ENCODE peak calls at places on chromosomes 5 and 9, in nine cellular contexts. H is NCI-H2029; O is HT1080; N is NCI-H1092; W is DMS 273 treated with DMSO at 0.1 percent for 48 hours; J is spleen; I is A172; Q is effector memory CD4-positive, alpha-beta T cell; F is nucleus accumbens. R is an unnamed sample.

GRCh38 chr5:177023247-177023703 is 779 bp downstream of the ZNF346 start:
- DNase-seq in H (no peak), O (no peak), N (no peak), W (no peak), J (no peak), I (peak), Q (no peak), F (no peak), R (no peak)

GRCh38 chr9:17793713-17794622 is 215.1 kb downstream of the SH3GL2 start:
- DNase-seq in H (no peak), O (peak), N (no peak), W (no peak), J (no peak), I (peak), Q (no peak), F (no peak), R (no peak)

GRCh38 chr5:37921452-37921851 is 81.6 kb upstream of the GDNF start:
- DNase-seq in H (no peak), O (peak), N (no peak), W (no peak), J (no peak), I (no peak), Q (no peak), F (no peak), R (no peak)

GRCh38 chr9:131096490-131097258 is at the start of gene AIF1L:
- DNase-seq in H (peak), O (no peak), N (no peak), W (no peak), J (no peak), I (no peak), Q (no peak), F (no peak), R (no peak)

GRCh38 chr5:121640298-121640697 is 211.4 kb upstream of the FTMT start:
- DNase-seq in H (no peak), O (no peak), N (no peak), W (no peak), J (no peak), I (no peak), Q (no peak), F (no peak), R (no peak)

GRCh38 chr5:43192558-43193170 is 639 bp downstream of the NIM1K start:
- DNase-seq in H (no peak), O (no peak), N (no peak), W (no peak), J (peak), I (no peak), Q (no peak), F (peak), R (peak)

GRCh38 chr5:62689599-62690368 is 111.2 kb downstream of the LRRC70 start:
- DNase-seq in H (no peak), O (peak), N (no peak), W (no peak), J (no peak), I (peak), Q (no peak), F (no peak), R (no peak)

GRCh38 chr5:178336889-178337785 is 104.5 kb upstream of the PHYKPL start:
- DNase-seq in H (no peak), O (no peak), N (peak), W (no peak), J (peak), I (no peak), Q (no peak), F (no peak), R (no peak)

GRCh38 chr5:143302344-143302743 is 101.1 kb downstream of the NR3C1 start:
- DNase-seq in H (no peak), O (no peak), N (no peak), W (no peak), J (no peak), I (no peak), Q (no peak), F (no peak), R (no peak)

GRCh38 chr5:179874136-179874535 is 15.5 kb upstream of the MRNIP start:
- DNase-seq in H (no peak), O (no peak), N (no peak), W (no peak), J (no peak), I (no peak), Q (no peak), F (no peak), R (no peak)

GRCh38 chr5:80963521-80963895 is 3.3 kb downstream of the RASGRF2 start:
- DNase-seq in H (no peak), O (no peak), N (no peak), W (no peak), J (no peak), I (peak), Q (no peak), F (no peak), R (no peak)

GRCh38 chr9:135152608-135153337 is 65.3 kb downstream of the OLFM1 start:
- DNase-seq in H (no peak), O (peak), N (no peak), W (no peak), J (no peak), I (peak), Q (no peak), F (no peak), R (no peak)

GRCh38 chr5:10617103-10617502 is 53.2 kb downstream of the ANKRD33B start:
- DNase-seq in H (no peak), O (no peak), N (no peak), W (no peak), J (peak), I (no peak), Q (no peak), F (no peak), R (no peak)

GRCh38 chr5:131533844-131534243 is 101.2 kb downstream of the RAPGEF6 start:
- DNase-seq in H (no peak), O (no peak), N (no peak), W (peak), J (no peak), I (no peak), Q (no peak), F (no peak), R (no peak)

GRCh38 chr5:156879665-156880285 is 29.7 kb downstream of the PPP1R2B start:
- DNase-seq in H (peak), O (no peak), N (peak), W (peak), J (no peak), I (no peak), Q (no peak), F (no peak), R (no peak)

GRCh38 chr9:94974154-94974860 is 247.8 kb downstream of the AOPEP start:
- DNase-seq in H (no peak), O (no peak), N (no peak), W (no peak), J (no peak), I (no peak), Q (no peak), F (no peak), R (no peak)

GRCh38 chr5:181189962-181190710 is 14.9 kb downstream of the TRIM7 start:
- DNase-seq in H (no peak), O (no peak), N (no peak), W (no peak), J (peak), I (no peak), Q (no peak), F (no peak), R (no peak)

GRCh38 chr5:142821733-142822487 is 51.7 kb downstream of the ARHGAP26 start:
- DNase-seq in H (no peak), O (peak), N (no peak), W (no peak), J (no peak), I (peak), Q (no peak), F (no peak), R (no peak)

GRCh38 chr5:107563957-107564544 is 106.7 kb downstream of the EFNA5 start:
- DNase-seq in H (no peak), O (no peak), N (no peak), W (peak), J (no peak), I (no peak), Q (no peak), F (no peak), R (no peak)

GRCh38 chr5:43616535-43616934 is 13.6 kb downstream of the NNT start:
- DNase-seq in H (no peak), O (no peak), N (no peak), W (no peak), J (no peak), I (no peak), Q (no peak), F (no peak), R (no peak)

GRCh38 chr9:115691097-115691496 is 462.5 kb upstream of the PAPPA start:
- DNase-seq in H (no peak), O (peak), N (no peak), W (no peak), J (no peak), I (peak), Q (no peak), F (no peak), R (no peak)

GRCh38 chr5:75603421-75603820 is 7.8 kb upstream of the ANKDD1B start:
- DNase-seq in H (no peak), O (no peak), N (no peak), W (no peak), J (no peak), I (no peak), Q (no peak), F (no peak), R (no peak)

GRCh38 chr5:2751592-2752021 is at the start of gene IRX2:
- DNase-seq in H (peak), O (peak), N (peak), W (no peak), J (no peak), I (no peak), Q (no peak), F (no peak), R (no peak)

GRCh38 chr9:5884191-5884590 is 6.5 kb upstream of the MLANA start:
- DNase-seq in H (no peak), O (no peak), N (no peak), W (no peak), J (no peak), I (no peak), Q (no peak), F (no peak), R (no peak)

GRCh38 chr5:54387659-54388232 is 67.8 kb upstream of the HSPB3 start:
- DNase-seq in H (no peak), O (no peak), N (no peak), W (no peak), J (no peak), I (peak), Q (no peak), F (no peak), R (no peak)

GRCh38 chr5:1479581-1480188 is 34.4 kb upstream of the SLC6A3 start:
- DNase-seq in H (no peak), O (peak), N (no peak), W (no peak), J (peak), I (no peak), Q (peak), F (no peak), R (peak)

GRCh38 chr9:74960548-74960947 is 7.8 kb upstream of the C9orf40 start:
- DNase-seq in H (no peak), O (peak), N (no peak), W (no peak), J (no peak), I (peak), Q (no peak), F (no peak), R (peak)

GRCh38 chr9:128568470-128569083 is 16.2 kb downstream of the SPTAN1 start:
- DNase-seq in H (peak), O (no peak), N (no peak), W (no peak), J (no peak), I (no peak), Q (no peak), F (no peak), R (no peak)